ENCODE peak calls at places on chromosomes 12 and 14, in four cellular contexts. I is K562, Y is WTC11, L is HepG2. B is an unnamed sample.

GRCh38 chr12:32419520-32419960 is 20.2 kb downstream of the FGD4 start:
- DNase-seq in L (no peak), I (no peak), Y (no peak), B (no peak)

GRCh38 chr12:108856170-108856427 is 1.3 kb downstream of the SSH1 start:
- DNase-seq in Y (no peak), L (no peak), I (no peak), B (no peak)

GRCh38 chr12:56004211-56004610 is 7.1 kb downstream of the SUOX start:
- DNase-seq in I (no peak), L (no peak), Y (no peak), B (no peak)

GRCh38 chr12:24850486-24850885 is 98.4 kb downstream of the BCAT1 start:
- DNase-seq in Y (no peak), I (no peak), L (no peak), B (no peak)

GRCh38 chr14:105897725-105898113 is 371.3 kb downstream of the TMEM121 start:
- DNase-seq in L (no peak), I (peak), Y (no peak), B (no peak)

GRCh38 chr12:1324900-1325299 is 269.5 kb downstream of the FBXL14 start:
- DNase-seq in I (no peak), L (no peak), Y (no peak), B (no peak)

GRCh38 chr12:1552171-1552570 is 42.2 kb downstream of the FBXL14 start:
- DNase-seq in I (no peak), L (no peak), Y (no peak), B (no peak)

GRCh38 chr12:75525263-75525662 is 13.9 kb upstream of the KRR1 start:
- DNase-seq in L (no peak), Y (no peak), I (no peak), B (no peak)

GRCh38 chr12:32002848-32003493 is 43.8 kb downstream of the RESF1 start:
- DNase-seq in I (no peak), L (no peak), Y (no peak), B (no peak)

GRCh38 chr12:86623267-86623666 is 367.1 kb upstream of the MGAT4C start:
- DNase-seq in I (no peak), L (no peak), Y (no peak), B (no peak)

GRCh38 chr14:68182492-68182891 is 362.9 kb downstream of the RAD51B start:
- DNase-seq in I (no peak), Y (no peak), L (no peak), B (no peak)

GRCh38 chr14:87994974-87995373 is 2.0 kb upstream of the GALC start:
- DNase-seq in Y (no peak), I (no peak), L (peak), B (no peak)

GRCh38 chr12:52059582-52060497 is 8.6 kb downstream of the NR4A1 start:
- DNase-seq in I (no peak), Y (no peak), L (no peak), B (no peak)

GRCh38 chr12:131988054-131988796 is 38.5 kb downstream of the EP400 start:
- DNase-seq in L (no peak), Y (no peak), I (no peak), B (no peak)

GRCh38 chr14:91114079-91115065 is 499 bp downstream of the DGLUCY start:
- DNase-seq in Y (peak), L (peak), I (peak), B (no peak)

GRCh38 chr14:24690492-24690891 is 56.5 kb upstream of the GZMB start:
- DNase-seq in L (no peak), Y (peak), I (peak), B (no peak)

GRCh38 chr14:77314043-77314442 is 6.6 kb downstream of the POMT2 start:
- DNase-seq in I (no peak), L (no peak), Y (no peak), B (no peak)

GRCh38 chr12:4526923-4527546 is 11.7 kb upstream of the RAD51AP1 start:
- DNase-seq in Y (no peak), I (no peak), L (peak), B (no peak)

GRCh38 chr12:10690906-10691305 is 17.1 kb upstream of the STYK1 start:
- DNase-seq in I (no peak), L (no peak), Y (no peak), B (no peak)

GRCh38 chr14:80535171-80535570 is 323.9 kb upstream of the DIO2 start:
- DNase-seq in I (no peak), Y (no peak), L (no peak), B (no peak)

GRCh38 chr14:106843376-106843775 is 1317.0 kb downstream of the TMEM121 start:
- DNase-seq in I (no peak), Y (no peak), L (no peak), B (no peak)

GRCh38 chr14:100873083-100873482 is 30.4 kb downstream of the RTL1 start:
- DNase-seq in L (no peak), I (no peak), Y (no peak), B (no peak)

GRCh38 chr12:81564237-81564636 is 194.9 kb downstream of the PPFIA2 start:
- DNase-seq in Y (no peak), L (no peak), I (no peak), B (no peak)

GRCh38 chr14:52824479-52824878 is 33.1 kb upstream of the GNPNAT1 start:
- DNase-seq in L (no peak), Y (no peak), I (no peak), B (no peak)

GRCh38 chr14:65910108-65910507 is 497.6 kb downstream of the FUT8 start:
- DNase-seq in Y (no peak), I (no peak), L (no peak), B (no peak)

GRCh38 chr12:115296613-115297012 is 612.6 kb upstream of the TBX3 start:
- DNase-seq in Y (no peak), I (no peak), L (no peak), B (no peak)

GRCh38 chr12:76790564-76791552 is 26.9 kb downstream of the ZDHHC17 start:
- DNase-seq in L (peak), Y (no peak), I (peak), B (peak)

GRCh38 chr12:45379261-45379660 is 163.4 kb downstream of the ANO6 start:
- DNase-seq in L (no peak), I (no peak), Y (no peak), B (no peak)

GRCh38 chr12:8697476-8698131 is at the start of gene RIMKLB:
- DNase-seq in L (no peak), Y (peak), I (peak), B (peak)

GRCh38 chr12:105946541-105946940 is 192.2 kb downstream of the NUAK1 start:
- DNase-seq in I (peak), L (no peak), Y (no peak), B (no peak)

GRCh38 chr14:68651652-68652432 is 141.0 kb downstream of the ZFP36L1 start:
- DNase-seq in I (no peak), Y (no peak), L (no peak), B (no peak)

GRCh38 chr14:91919814-91920213 is 27.7 kb downstream of the FBLN5 start:
- DNase-seq in I (no peak), Y (no peak), L (no peak), B (no peak)

GRCh38 chr14:50083467-50084337 is 32.7 kb downstream of the VCPKMT start:
- DNase-seq in I (no peak), Y (no peak), L (no peak), B (no peak)

GRCh38 chr12:110109037-110109836 is 14.9 kb upstream of the IFT81 start:
- DNase-seq in I (peak), Y (peak), L (peak), B (no peak)

GRCh38 chr14:29629839-29630238 is 297.8 kb downstream of the PRKD1 start:
- DNase-seq in I (no peak), L (no peak), Y (no peak), B (no peak)

GRCh38 chr12:66900616-66901015 is 221.7 kb upstream of the GRIP1 start:
- DNase-seq in I (no peak), Y (no peak), L (no peak), B (no peak)

GRCh38 chr14:22289570-22289969 is 299.5 kb downstream of the DAD1 start:
- DNase-seq in L (no peak), Y (no peak), I (no peak), B (no peak)

GRCh38 chr12:5442251-5443006 is 10.5 kb downstream of the NTF3 start:
- DNase-seq in I (peak), L (peak), Y (peak), B (peak)

DNA sequence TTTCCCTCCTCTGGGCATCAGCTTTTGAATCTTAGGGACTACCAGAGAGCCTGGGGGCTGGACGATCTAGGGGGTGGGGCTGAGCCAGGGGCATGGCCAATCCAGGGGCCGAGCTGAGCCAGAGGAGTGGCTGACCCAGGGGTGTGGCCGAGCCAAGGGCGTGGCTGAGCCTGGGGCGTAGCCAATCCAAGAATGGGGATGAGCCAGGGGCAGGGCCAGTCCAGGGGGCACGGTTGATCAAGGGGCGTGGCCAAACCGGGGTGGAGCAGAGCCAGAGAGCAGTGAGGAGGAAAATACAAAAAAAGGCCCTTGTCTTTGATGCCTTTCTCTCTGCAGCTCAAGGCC is 219.3 kb upstream of the NOS1 start:
- DNase-seq in Y (peak), I (peak), L (no peak), B (peak)
- TF ChIP-seq ELF4 in Y (no peak), I (no peak), L (no peak), B (no peak)

GRCh38 chr12:47986832-47987231 is 17.4 kb downstream of the COL2A1 start:
- DNase-seq in L (no peak), I (no peak), Y (no peak), B (no peak)

GRCh38 chr12:47989023-47989417 is 15.3 kb downstream of the COL2A1 start:
- DNase-seq in L (no peak), I (no peak), Y (no peak), B (no peak)

GRCh38 chr12:47989666-47990065 is 14.6 kb downstream of the COL2A1 start:
- DNase-seq in L (no peak), I (no peak), Y (no peak), B (no peak)

GRCh38 chr12:47987411-47988072 is 16.7 kb downstream of the COL2A1 start:
- DNase-seq in Y (no peak), L (no peak), I (no peak), B (no peak)

GRCh38 chr12:47988073-47989022 is 15.9 kb downstream of the COL2A1 start:
- DNase-seq in I (no peak), Y (peak), L (no peak), B (no peak)
- TF ChIP-seq ELF4 in I (no peak), Y (no peak), L (no peak), B (no peak)

GRCh38 chr14:69820991-69821390 is 23.9 kb upstream of the SLC10A1 start:
- DNase-seq in L (no peak), I (no peak), Y (no peak), B (no peak)
- TF ChIP-seq ELF4 in L (no peak), I (no peak), Y (no peak), B (no peak)

DNA sequence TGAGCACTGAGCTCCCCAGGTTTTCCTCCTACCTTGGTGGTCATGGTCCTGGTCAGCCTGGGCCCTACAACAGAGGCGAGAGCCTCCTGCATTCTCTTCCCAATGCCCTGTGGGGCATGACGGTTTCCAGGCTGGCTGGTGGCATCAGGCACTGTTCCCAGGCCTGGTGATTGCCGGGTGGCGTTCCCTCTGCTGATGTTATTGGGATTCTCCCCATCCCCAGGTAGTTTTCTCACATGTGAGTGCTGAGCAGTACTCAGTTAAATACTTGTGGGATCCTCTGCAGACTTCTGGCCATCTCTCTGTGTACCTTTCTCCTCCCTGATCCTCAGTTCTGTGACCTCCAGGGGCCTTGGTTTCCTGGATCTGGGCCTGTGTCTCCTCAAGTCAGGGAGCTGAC is 15.8 kb downstream of the C1R start:
- DNase-seq in L (no peak), Y (no peak), I (no peak), B (no peak)
- TF ChIP-seq ELF4 in L (no peak), Y (no peak), I (no peak), B (no peak)

DNA sequence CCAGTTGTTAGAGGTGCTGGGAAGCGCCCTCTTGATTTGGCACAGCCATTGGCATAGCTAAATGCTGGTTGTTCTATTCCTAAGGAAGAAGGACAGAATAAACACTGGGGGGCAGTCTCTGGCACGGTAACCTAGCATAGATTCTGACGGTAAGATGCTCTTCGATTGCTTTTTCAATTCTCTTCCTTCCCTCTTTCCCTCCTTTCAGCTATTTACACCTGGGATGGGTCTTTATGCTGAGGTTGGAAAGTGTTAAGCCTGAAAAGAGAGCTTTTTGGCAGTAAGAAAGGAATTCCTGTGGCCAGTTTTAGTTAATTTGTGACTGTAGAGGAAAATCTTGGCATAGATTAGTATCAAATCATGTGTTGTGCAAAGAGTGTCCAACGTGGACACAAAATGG is 162.8 kb downstream of the SNAPC1 start:
- DNase-seq in I (no peak), L (peak), Y (no peak), B (no peak)
- TF ChIP-seq ELF4 in I (no peak), L (no peak), Y (no peak), B (no peak)

DNA sequence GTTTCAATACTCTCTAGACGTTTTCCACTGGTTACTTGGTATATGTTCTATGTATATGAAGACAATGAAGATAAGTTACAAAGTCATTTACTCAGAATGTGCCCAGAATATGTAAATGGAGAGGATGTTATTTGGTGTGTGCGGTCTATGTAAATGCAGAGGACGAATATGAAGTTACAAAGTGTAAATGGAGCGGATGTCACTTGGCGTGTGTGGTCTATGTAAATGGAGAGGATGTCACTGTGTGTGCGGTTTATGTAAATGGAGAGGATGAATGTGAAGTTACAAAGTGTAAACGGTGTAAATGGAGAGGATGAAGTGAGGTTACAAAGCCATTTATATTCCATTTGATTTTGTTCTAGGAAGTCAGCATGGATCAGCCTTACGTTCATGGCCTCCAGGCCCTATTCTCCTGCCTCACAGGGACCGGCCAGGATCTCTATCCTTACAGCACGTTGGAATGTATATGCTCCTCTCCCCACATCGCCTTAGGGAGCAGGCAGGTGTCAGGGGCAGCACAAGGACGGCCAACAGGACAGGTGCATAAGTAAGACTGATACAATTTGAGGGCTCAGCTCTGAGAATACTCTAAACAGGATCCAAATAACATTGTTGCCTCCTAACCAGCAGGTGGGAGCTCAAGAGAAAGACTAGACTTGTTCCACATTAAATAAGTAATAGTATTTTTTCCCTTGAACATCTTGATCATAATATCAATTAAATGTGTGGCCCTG is 42.4 kb downstream of the GLRX5 start:
- DNase-seq in I (no peak), Y (no peak), L (no peak), B (no peak)
- TF ChIP-seq ELF4 in I (no peak), Y (no peak), L (no peak), B (no peak)

B was measured in HEK293T.